ENCODE peak calls at places on chromosomes 5 and 9, in five cellular contexts. N is epithelial cell of esophagus; I is choroid plexus epithelial cell; H is CD8-positive, alpha-beta T cell; U is HepG2. G is an unnamed sample.

GRCh38 chr9:121299467-121300282 is 31.7 kb downstream of the GSN start:
- DNase-seq in N (peak; percentile 29), I (peak; percentile 43), H (no peak), U (no peak), G (no peak)

GRCh38 chr5:129716235-129717030 is 31.5 kb upstream of the MINAR2 start:
- DNase-seq in N (no peak), I (no peak), H (no peak), U (no peak), G (no peak)

GRCh38 chr5:76544268-76544926 is 78.8 kb downstream of the F2RL2 start:
- DNase-seq in N (peak; percentile 61), I (peak; percentile 73), H (peak; percentile 43), U (peak; percentile 70), G (peak; percentile 34)

GRCh38 chr5:51832934-51833470 is 449.8 kb downstream of the ISL1 start:
- DNase-seq in N (no peak), I (no peak), H (no peak), U (no peak), G (no peak)

GRCh38 chr9:136740971-136741884 is 1.5 kb downstream of the LCN10 start:
- DNase-seq in N (no peak), I (no peak), H (no peak), U (no peak), G (no peak)

GRCh38 chr5:115453391-115454095 is 91.0 kb downstream of the FEM1C start:
- DNase-seq in N (no peak), I (no peak), H (no peak), U (no peak), G (no peak)

GRCh38 chr5:69493235-69493925 is 790 bp downstream of the OCLN start:
- DNase-seq in N (peak; percentile 58), I (no peak), H (no peak), U (no peak), G (no peak)

GRCh38 chr5:155587458-155587857 is 573.9 kb downstream of the KIF4B start:
- DNase-seq in N (peak; percentile 12), I (no peak), H (no peak), U (no peak), G (no peak)

GRCh38 chr5:55052383-55052931 is 28.4 kb downstream of the GZMK start:
- DNase-seq in N (peak; percentile 91), I (peak; percentile 57), H (no peak), U (no peak), G (no peak)

GRCh38 chr5:14105717-14106435 is 37.3 kb upstream of the TRIO start:
- DNase-seq in N (peak; percentile 80), I (peak; percentile 91), H (no peak), U (peak; percentile 22), G (peak; percentile 90)

GRCh38 chr9:4242239-4242638 is 57.6 kb downstream of the GLIS3 start:
- DNase-seq in N (no peak), I (peak; percentile 31), H (no peak), U (no peak), G (peak; percentile 63)

GRCh38 chr9:127923771-127924170 is 6.8 kb downstream of the PIP5KL1 start:
- DNase-seq in N (peak; percentile 92), I (peak; percentile 83), H (no peak), U (no peak), G (peak; percentile 95)

GRCh38 chr5:2724831-2725230 is 26.6 kb downstream of the IRX2 start:
- DNase-seq in N (no peak), I (no peak), H (no peak), U (no peak), G (no peak)

GRCh38 chr5:140563554-140563953 is 844 bp downstream of the APBB3 start:
- DNase-seq in N (no peak), I (no peak), H (no peak), U (no peak), G (no peak)

GRCh38 chr5:5164158-5164557 is 24.0 kb downstream of the ADAMTS16 start:
- DNase-seq in N (no peak), I (no peak), H (no peak), U (no peak), G (peak; percentile 47)

GRCh38 chr9:122070728-122071127 is 22.4 kb downstream of the TTLL11 start:
- DNase-seq in N (no peak), I (no peak), H (no peak), U (no peak), G (no peak)

GRCh38 chr9:17401858-17402257 is 177.0 kb upstream of the SH3GL2 start:
- DNase-seq in N (peak; percentile 30), I (peak; percentile 11), H (no peak), U (no peak), G (no peak)

GRCh38 chr9:134224827-134225154 is 60.4 kb upstream of the RNU6ATAC start:
- DNase-seq in N (no peak), I (no peak), H (no peak), U (no peak), G (no peak)

GRCh38 chr5:20514145-20514544 is 526.1 kb upstream of the CDH18 start:
- DNase-seq in N (peak; percentile 14), I (peak; percentile 2), H (no peak), U (no peak), G (no peak)

GRCh38 chr5:134226441-134227192 is 744 bp upstream of the PPP2CA start:
- DNase-seq in N (peak; percentile 30), I (peak; percentile 35), H (no peak), U (peak; percentile 29), G (no peak)

GRCh38 chr9:111179577-111179976 is 141.3 kb upstream of the LPAR1 start:
- DNase-seq in N (peak; percentile 2), I (peak; percentile 51), H (no peak), U (no peak), G (peak; percentile 32)

GRCh38 chr5:168965638-168966037 is 335.3 kb downstream of the SLIT3 start:
- DNase-seq in N (no peak), I (no peak), H (no peak), U (no peak), G (no peak)

GRCh38 chr5:36168737-36169136 is 16.8 kb downstream of the SKP2 start:
- DNase-seq in N (peak; percentile 11), I (no peak), H (no peak), U (no peak), G (no peak)

GRCh38 chr5:139443766-139444473 is 4.6 kb upstream of the DNAJC18 start:
- DNase-seq in N (peak; percentile 65), I (peak; percentile 79), H (no peak), U (no peak), G (peak; percentile 72)

GRCh38 chr9:110208031-110208430 is at the start of gene C9orf152:
- DNase-seq in N (no peak), I (no peak), H (no peak), U (no peak), G (no peak)

GRCh38 chr9:82363236-82363635 is 374.7 kb downstream of the SPATA31D1 start:
- DNase-seq in N (no peak), I (no peak), H (no peak), U (no peak), G (no peak)

GRCh38 chr5:10724799-10725507 is 36.1 kb downstream of the DAP start:
- DNase-seq in N (peak; percentile 68), I (peak; percentile 84), H (no peak), U (peak; percentile 76), G (peak; percentile 94)

GRCh38 chr9:131578016-131578415 is 32.7 kb downstream of the PRRT1B start:
- DNase-seq in N (no peak), I (no peak), H (no peak), U (no peak), G (no peak)

GRCh38 chr9:131578778-131579504 is 33.6 kb downstream of the PRRT1B start:
- DNase-seq in N (no peak), I (peak; percentile 7), H (peak; percentile 35), U (no peak), G (no peak)

GRCh38 chr9:131575121-131575640 is 29.9 kb downstream of the PRRT1B start:
- DNase-seq in N (no peak), I (no peak), H (no peak), U (no peak), G (no peak)

GRCh38 chr9:131575946-131576853 is 30.9 kb downstream of the PRRT1B start:
- DNase-seq in N (no peak), I (no peak), H (no peak), U (no peak), G (no peak)

GRCh38 chr9:131577005-131578000 is 32.0 kb downstream of the PRRT1B start:
- DNase-seq in N (no peak), I (no peak), H (no peak), U (no peak), G (no peak)
- TF ChIP-seq CTCF in N (no peak), I (no peak), H (no peak), U (no peak), G (no peak)

DNA sequence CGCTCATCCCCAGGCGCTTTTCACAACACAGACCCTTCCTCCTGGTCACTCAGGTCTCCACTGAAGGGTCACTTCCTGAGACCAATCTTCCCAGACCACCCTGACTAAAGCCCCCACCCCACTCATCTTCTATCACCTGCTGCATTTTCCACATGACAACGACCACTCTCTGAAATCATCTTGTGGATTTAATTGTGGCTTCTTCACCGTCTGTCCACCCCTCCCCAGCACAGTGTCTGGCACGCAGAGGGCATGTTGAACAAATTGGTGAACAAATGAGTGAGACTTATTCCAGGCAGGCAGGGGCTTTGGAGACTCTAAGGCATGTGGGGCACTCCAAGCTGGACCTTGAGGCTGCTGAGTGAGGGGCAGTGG is 8.8 kb downstream of the BARX1 start:
- DNase-seq in N (no peak), I (no peak), H (no peak), U (no peak), G (no peak)
- H3K4me3 ChIP-seq in N (no peak overlapping the region), I (no peak overlapping the region), H (no peak overlapping the region), U (no peak overlapping the region), G (no peak overlapping the region)

GRCh38 chr9:98087420-98088354 is 31.2 kb downstream of the NANS start:
- DNase-seq in N (peak; percentile 92), I (peak; percentile 72), H (no peak), U (no peak), G (peak; percentile 55)
- TF ChIP-seq CTCF in N (no peak), I (no peak), H (no peak), U (no peak), G (no peak)

GRCh38 chr5:178453224-178453623 is 137.0 kb downstream of the COL23A1 start:
- DNase-seq in N (peak; percentile 42), I (peak; percentile 40), H (no peak), U (no peak), G (peak; percentile 32)

GRCh38 chr5:178455480-178455835 is 134.7 kb downstream of the COL23A1 start:
- DNase-seq in N (no peak), I (no peak), H (no peak), U (no peak), G (no peak)

GRCh38 chr5:178457471-178457870 is 132.7 kb downstream of the COL23A1 start:
- DNase-seq in N (no peak), I (no peak), H (no peak), U (no peak), G (no peak)

GRCh38 chr5:178454308-178454707 is 135.9 kb downstream of the COL23A1 start:
- DNase-seq in N (no peak), I (no peak), H (no peak), U (no peak), G (no peak)

DNA sequence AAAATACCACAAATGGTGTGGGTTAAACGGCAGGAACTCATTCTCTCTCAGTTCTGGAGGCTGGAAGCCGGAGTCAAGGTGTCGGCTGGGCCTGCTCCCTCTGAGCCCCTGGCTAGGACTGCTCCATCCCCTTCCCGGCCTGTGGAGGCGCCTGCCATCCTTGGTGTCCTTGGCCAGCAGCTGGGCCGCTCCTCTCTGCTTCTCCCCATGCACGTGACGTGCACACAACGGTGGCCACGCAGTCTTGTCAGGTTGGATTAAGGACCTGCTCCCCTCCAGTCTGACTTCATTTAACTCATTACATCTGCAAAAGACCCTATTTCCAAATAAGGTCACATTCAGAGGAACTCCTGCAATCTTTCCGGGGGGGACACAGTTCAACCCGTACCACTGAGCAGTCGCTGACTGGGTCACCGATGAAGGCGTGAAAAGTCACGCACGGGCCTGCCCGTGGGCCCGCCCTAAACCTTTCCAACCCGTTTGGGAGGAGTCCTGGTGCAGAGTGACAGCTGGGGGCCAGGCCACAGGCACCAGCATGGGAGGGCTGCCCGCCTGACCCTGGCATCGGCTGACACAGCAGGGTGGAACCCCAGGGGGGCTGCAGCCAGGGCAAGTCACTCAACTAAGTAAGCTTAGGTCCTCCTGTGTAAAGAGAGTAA is 135.2 kb downstream of the COL23A1 start:
- DNase-seq in N (no peak), I (no peak), H (no peak), U (no peak), G (no peak)
- H3K4me3 ChIP-seq in N (no peak overlapping the region), I (no peak overlapping the region), H (no peak overlapping the region), U (no peak overlapping the region), G (no peak overlapping the region)

G was measured in astrocyte of the spinal cord.